ENCODE peak calls at places on chromosome 16, in nine cellular contexts. E, B, A, Z, Y, G, W, R and H are unnamed samples.

GRCh38 chr16:24015923-24016322 is 180.1 kb downstream of the PRKCB start:
- DNase-seq in B (no peak), A (no peak), R (no peak), E (no peak), Z (no peak), W (no peak), G (peak; percentile 18), Y (no peak), H (no peak)

GRCh38 chr16:28205974-28206373 is 5.8 kb downstream of the XPO6 start:
- DNase-seq in G (no peak), B (no peak), A (no peak), E (no peak), W (no peak), Y (no peak), R (no peak), Z (peak; percentile 22), H (no peak)

GRCh38 chr16:28189237-28189636 is 22.5 kb downstream of the XPO6 start:
- DNase-seq in Y (no peak), Z (peak; percentile 44), E (peak; percentile 57), B (no peak), R (no peak), A (no peak), W (no peak), G (no peak), H (no peak)

GRCh38 chr16:14302399-14303181 is 231.5 kb downstream of the MRTFB start:
- DNase-seq in B (no peak), G (no peak), E (peak; percentile 60), R (peak; percentile 37), W (no peak), Y (no peak), A (no peak), Z (no peak), H (peak; percentile 56)

GRCh38 chr16:3158014-3158497 is 23.2 kb downstream of the ZNF213 start:
- DNase-seq in R (no peak), A (no peak), Y (no peak), B (peak; percentile 25), W (no peak), E (no peak), Z (peak; percentile 42), G (no peak), H (peak; percentile 49)

GRCh38 chr16:71658771-71659170 is 32.8 kb downstream of the MARVELD3 start:
- DNase-seq in W (no peak), E (no peak), B (no peak), A (no peak), G (no peak), Z (peak; percentile 81), R (no peak), Y (no peak), H (no peak)

GRCh38 chr16:2471016-2471652 is at the start of gene NTN3:
- DNase-seq in G (no peak), R (no peak), Z (no peak), Y (no peak), E (no peak), W (no peak), A (no peak), B (no peak), H (peak; percentile 68)

GRCh38 chr16:2798723-2799204 is 494 bp downstream of the PRSS41 start:
- DNase-seq in W (no peak), B (no peak), R (no peak), Y (no peak), G (no peak), A (no peak), E (no peak), Z (no peak), H (no peak)

GRCh38 chr16:5903797-5904196 is 806.2 kb upstream of the EEF2KMT start:
- DNase-seq in Y (no peak), A (no peak), G (no peak), R (no peak), E (no peak), B (no peak), Z (no peak), W (no peak), H (no peak)

DNA sequence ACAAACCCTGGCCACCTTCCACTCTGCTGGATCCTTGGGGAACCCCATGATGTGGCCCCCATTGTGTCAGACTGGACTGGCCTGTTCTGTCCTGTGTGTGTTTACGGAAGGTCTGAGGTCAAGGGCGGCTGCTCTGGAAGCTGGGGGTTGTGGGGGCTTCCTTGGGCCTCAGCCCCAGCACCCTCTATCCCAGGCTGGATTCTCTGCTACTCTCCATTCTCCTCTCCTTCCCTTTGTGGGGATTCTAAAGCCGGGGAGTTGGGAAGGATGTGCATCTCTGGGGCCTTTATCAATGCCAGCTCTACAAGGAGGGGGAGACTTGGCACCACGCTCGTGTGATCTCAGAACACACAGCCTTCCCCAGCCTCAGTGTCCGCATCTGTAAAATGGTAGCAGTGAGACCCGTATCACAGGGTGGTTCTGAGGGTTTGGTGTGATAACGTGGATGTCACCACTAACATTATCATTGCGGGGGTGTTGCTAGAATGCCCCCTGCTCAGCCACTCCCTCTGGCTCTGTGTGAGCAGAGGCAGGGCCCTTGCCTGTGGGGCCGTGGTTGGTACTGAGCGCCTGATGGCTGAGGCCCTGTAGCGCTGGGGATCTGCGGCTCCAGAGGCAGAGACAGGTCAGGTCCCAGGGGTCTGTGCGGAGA is 18.1 kb downstream of the ADGRG1 start:
- DNase-seq in W (no peak), B (no peak), R (no peak), A (no peak), E (no peak), G (no peak), Z (no peak), Y (peak; percentile 38), H (no peak)
- H3K27ac ChIP-seq in W (no peak overlapping the region), B (no peak overlapping the region), R (peak overlapping the region; percentile 80), A (peak overlapping the region; percentile 90), E (no peak overlapping the region), G (peak overlapping the region; percentile 62), Z (no peak overlapping the region), Y (no peak overlapping the region), H (no peak overlapping the region)

GRCh38 chr16:84115919-84116719 is 623 bp downstream of the MBTPS1 start:
- DNase-seq in W (peak; percentile 38), Y (peak; percentile 72), G (peak; percentile 19), Z (peak; percentile 65), E (no peak), R (no peak), B (peak; percentile 57), A (no peak), H (peak; percentile 33)

GRCh38 chr16:84120023-84120422 is 3.3 kb upstream of the MBTPS1 start:
- DNase-seq in B (no peak), E (no peak), Y (no peak), R (no peak), G (no peak), W (no peak), Z (no peak), A (no peak), H (no peak)

GRCh38 chr16:84119368-84119767 is 2.6 kb upstream of the MBTPS1 start:
- DNase-seq in Z (no peak), R (no peak), B (no peak), W (no peak), G (no peak), Y (no peak), A (no peak), E (no peak), H (no peak)

GRCh38 chr16:84116720-84117481 is at the start of gene MBTPS1:
- DNase-seq in Y (peak; percentile 98), R (peak; percentile 99), G (peak; percentile 94), Z (peak; percentile 98), B (peak; percentile 99), E (peak; percentile 98), A (peak; percentile 99), W (peak; percentile 90), H (peak; percentile 95)

DNA sequence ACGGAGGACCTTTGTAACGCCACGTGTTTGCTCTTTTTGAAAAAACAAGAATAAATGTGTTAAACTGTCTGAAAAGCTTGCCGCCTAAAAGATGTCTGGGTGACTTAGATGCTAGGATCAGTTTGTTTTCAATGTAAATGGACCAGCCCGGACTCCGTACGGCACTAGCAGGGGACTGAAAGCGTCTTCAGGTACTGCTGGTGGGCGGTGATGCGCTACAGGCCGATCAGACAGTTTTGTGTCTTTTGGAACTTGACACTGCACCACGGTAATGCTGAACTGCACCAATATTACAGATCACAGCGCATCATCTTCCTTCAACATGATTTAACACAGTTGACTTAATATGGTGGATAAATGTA is 721 bp upstream of the MBTPS1 start:
- DNase-seq in E (no peak), W (peak; percentile 24), A (no peak), B (no peak), Z (peak; percentile 45), Y (no peak), R (no peak), G (peak; percentile 28), H (peak; percentile 36)
- H3K27ac ChIP-seq in E (no peak overlapping the region), W (peak overlapping the region; percentile 94), A (peak overlapping the region; percentile 92), B (peak overlapping the region; percentile 95), Z (no peak overlapping the region), Y (peak overlapping the region; percentile 87), R (peak overlapping the region; percentile 91), G (peak overlapping the region; percentile 88), H (peak overlapping the region; percentile 74)

DNA sequence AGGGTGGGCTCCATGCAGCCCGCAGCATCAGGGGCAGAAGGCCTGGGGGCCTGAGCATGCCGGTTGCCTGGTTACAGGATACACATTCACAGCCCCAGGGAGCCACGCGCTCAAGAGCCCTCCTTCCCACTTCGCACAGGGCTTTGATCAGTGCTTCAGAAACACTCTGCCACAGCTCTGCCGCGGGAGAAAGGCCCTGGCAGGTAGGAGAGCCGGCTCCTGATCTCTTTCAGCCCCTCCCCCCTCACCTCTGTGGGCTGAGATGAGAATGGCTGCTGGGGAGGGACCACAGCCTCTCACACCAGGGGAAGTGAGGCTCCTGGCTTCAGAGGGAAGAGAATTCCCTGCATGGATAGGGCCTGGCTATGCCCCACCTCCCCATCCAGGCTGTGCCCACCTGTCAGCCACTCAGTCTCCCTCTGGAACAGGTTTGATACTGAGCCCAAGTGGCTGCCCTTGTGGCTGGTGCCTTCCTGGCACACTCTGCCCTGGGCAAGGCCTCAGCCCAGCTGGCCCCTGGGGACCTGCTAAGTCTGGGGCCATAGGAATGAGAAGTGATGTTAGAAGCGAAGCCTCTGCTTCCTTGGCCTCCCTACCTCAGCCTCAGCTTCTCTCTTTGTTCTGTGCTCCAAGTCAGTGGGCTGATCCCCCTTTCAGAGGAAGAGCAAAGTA is 8.6 kb downstream of the DOK4 start:
- DNase-seq in G (no peak), W (no peak), E (no peak), Z (no peak), B (no peak), A (no peak), Y (no peak), R (no peak), H (no peak)
- H3K27ac ChIP-seq in G (peak overlapping the region; percentile 98), W (no peak overlapping the region), E (no peak overlapping the region), Z (no peak overlapping the region), B (peak overlapping the region; percentile 95), A (no peak overlapping the region), Y (no peak overlapping the region), R (no peak overlapping the region), H (no peak overlapping the region)

GRCh38 chr16:301235-301634 is 18.3 kb downstream of the PDIA2 start:
- DNase-seq in Y (no peak), Z (no peak), A (no peak), R (no peak), G (no peak), E (no peak), B (no peak), W (no peak), H (no peak)

GRCh38 chr16:293043-293775 is 10.2 kb downstream of the PDIA2 start:
- DNase-seq in G (no peak), W (no peak), R (no peak), Y (no peak), B (no peak), Z (no peak), E (no peak), A (no peak), H (no peak)

GRCh38 chr16:296276-296675 is 13.3 kb downstream of the PDIA2 start:
- DNase-seq in W (no peak), Y (no peak), R (no peak), A (no peak), G (no peak), B (no peak), Z (no peak), E (no peak), H (no peak)

GRCh38 chr16:297832-298231 is 14.9 kb downstream of the PDIA2 start:
- DNase-seq in B (no peak), E (no peak), A (no peak), G (no peak), Z (no peak), W (no peak), R (no peak), Y (no peak), H (no peak)

GRCh38 chr16:296806-297510 is 14.0 kb downstream of the PDIA2 start:
- DNase-seq in E (no peak), Y (no peak), G (no peak), R (no peak), B (no peak), A (no peak), Z (no peak), W (no peak), H (no peak)
- H3K27ac ChIP-seq in E (no peak overlapping the region), Y (no peak overlapping the region), G (no peak overlapping the region), R (no peak overlapping the region), B (no peak overlapping the region), A (no peak overlapping the region), Z (no peak overlapping the region), W (no peak overlapping the region), H (no peak overlapping the region)